ENCODE peak calls at places on chromosomes 6 and 20, in seven cellular contexts. O is IMR-90; T is HFF-Myc; R is activated T-helper 1 cell treated with anti-CD3 and anti-CD28 coated beads, Interleukin-12 subunit alpha, Interleukin-12 subunit beta, Interleukin-2, Interleukin-4 antibody, amounts not matched to agents 30 ng/mL and 10 ng/mL and 1 ng/mL, durations not matched to agents 14 hours and 24 hours and 36 hours; Y is activated CD4-positive, alpha-beta T cell treated with anti-CD3 and anti-CD28 coated beads, Interleukin-2, amount 50 U/mL, for 1 hour; E is AG04449; W is fibroblast of gingiva. B is an unnamed sample.

GRCh38 chr6:170039156-170040114 is 251.4 kb downstream of the DLL1 start:
- DNase-seq in W (no peak), R (no peak), E (no peak), Y (no peak), T (no peak), O (no peak), B (no peak)

GRCh38 chr6:50819527-50819905 is 845 bp downstream of the TFAP2B start:
- DNase-seq in W (no peak), O (no peak), R (no peak), T (no peak), E (no peak), Y (no peak), B (no peak)

GRCh38 chr20:9349256-9349655 is 165.1 kb upstream of the LAMP5 start:
- DNase-seq in E (no peak), O (no peak), W (no peak), T (no peak), R (no peak), Y (no peak), B (no peak)

GRCh38 chr20:41837669-41838224 is 219.6 kb upstream of the CHD6 start:
- DNase-seq in R (no peak), O (no peak), T (no peak), W (no peak), E (no peak), Y (no peak), B (no peak)

GRCh38 chr6:42232035-42232434 is 14.4 kb upstream of the MRPS10 start:
- DNase-seq in Y (no peak), O (no peak), E (no peak), W (no peak), R (no peak), T (no peak), B (no peak)

GRCh38 chr20:47735412-47736400 is 49.6 kb downstream of the SULF2 start:
- DNase-seq in Y (no peak), W (peak), O (no peak), E (no peak), T (no peak), R (no peak), B (no peak)

GRCh38 chr6:164303092-164304007 is 888.8 kb downstream of the QKI start:
- DNase-seq in E (no peak), R (no peak), T (no peak), W (no peak), Y (no peak), O (no peak), B (no peak)

GRCh38 chr6:79048611-79049010 is 29.4 kb downstream of the PHIP start:
- DNase-seq in R (no peak), W (peak), T (peak), Y (no peak), E (no peak), O (peak), B (no peak)

GRCh38 chr6:45576648-45577624 is 199.2 kb upstream of the SUPT3H start:
- DNase-seq in W (peak), E (no peak), R (no peak), Y (no peak), O (no peak), T (no peak), B (no peak)

GRCh38 chr6:170048615-170049256 is 242.1 kb downstream of the DLL1 start:
- DNase-seq in T (no peak), W (peak), O (peak), E (no peak), R (no peak), Y (no peak), B (no peak)

GRCh38 chr6:48826884-48827701 is 636.0 kb downstream of the MMUT start:
- DNase-seq in O (peak), W (peak), E (peak), T (peak), Y (no peak), R (no peak), B (peak)

GRCh38 chr6:146544783-146545182 is 1.1 kb downstream of the RAB32 start:
- DNase-seq in O (peak), E (no peak), R (no peak), Y (no peak), T (no peak), W (no peak), B (no peak)

GRCh38 chr20:60465993-60466682 is 507.9 kb downstream of the CDH26 start:
- DNase-seq in E (no peak), O (no peak), Y (no peak), T (no peak), R (no peak), W (no peak), B (no peak)

GRCh38 chr20:35020108-35021031 is 64.7 kb downstream of the MYH7B start:
- DNase-seq in Y (no peak), R (no peak), T (no peak), O (no peak), E (no peak), W (no peak), B (no peak)

GRCh38 chr20:18739785-18740184 is 73.8 kb upstream of the SCP2D1 start:
- DNase-seq in T (peak), W (peak), O (peak), E (peak), Y (no peak), R (no peak), B (no peak)

GRCh38 chr6:168001037-168001348 is 3.5 kb downstream of the KIF25 start:
- DNase-seq in Y (no peak), R (no peak), E (no peak), O (no peak), W (no peak), T (no peak), B (no peak)

GRCh38 chr6:16163535-16164300 is 34.8 kb downstream of the MYLIP start:
- DNase-seq in T (no peak), O (no peak), R (no peak), Y (no peak), E (no peak), W (no peak), B (no peak)